ENCODE peak calls at places on chromosomes 12 and 14, in eight cellular contexts. N is GM23338, Q is mammary epithelial cell, W is PC-9, E is fibroblast of lung, I is H1, K is osteoblast, Y is HCT116. M is an unnamed sample.

GRCh38 chr12:65879878-65880277 is 55.6 kb downstream of the HMGA2 start:
- DNase-seq in I (no peak), K (peak; percentile 89), E (peak; percentile 95), Y (no peak), W (peak; percentile 89), Q (peak; percentile 66), N (no peak), M (no peak)

GRCh38 chr14:22613091-22613695 is 15.1 kb downstream of the ABHD4 start:
- DNase-seq in K (no peak), I (no peak), N (peak; percentile 38), W (peak; percentile 39), Y (no peak), Q (no peak), E (no peak), M (no peak)

GRCh38 chr14:68729556-68729955 is 63.3 kb downstream of the ZFP36L1 start:
- DNase-seq in Q (no peak), N (no peak), I (no peak), Y (no peak), W (no peak), E (no peak), K (no peak), M (no peak)

GRCh38 chr12:34625116-34625515 is 602.8 kb downstream of the ALG10 start:
- DNase-seq in E (no peak), Q (peak; percentile 1), K (no peak), N (peak; percentile 43), Y (peak; percentile 7), W (peak; percentile 35), I (no peak), M (peak; percentile 10)

GRCh38 chr14:22071001-22071400 is 397.4 kb upstream of the OR4E1 start:
- DNase-seq in K (no peak), E (no peak), W (no peak), Q (no peak), N (no peak), I (no peak), Y (no peak), M (peak; percentile 71)

GRCh38 chr12:2876431-2877046 is 435 bp downstream of the FOXM1 start:
- DNase-seq in I (no peak), N (peak; percentile 52), Y (no peak), W (no peak), K (peak; percentile 77), Q (peak; percentile 48), E (peak; percentile 26), M (peak; percentile 54)

GRCh38 chr14:93937519-93937918 is 10.4 kb downstream of the FAM181A start:
- DNase-seq in Q (peak; percentile 99), Y (no peak), E (no peak), K (peak; percentile 66), I (no peak), W (no peak), N (no peak), M (no peak)

GRCh38 chr12:95218164-95218851 is 701 bp downstream of the VEZT start:
- DNase-seq in W (peak; percentile 63), Y (no peak), E (peak; percentile 67), N (no peak), I (no peak), Q (peak; percentile 85), K (peak; percentile 86), M (peak; percentile 79)

GRCh38 chr12:69044887-69045286 is 111.9 kb upstream of the CPM start:
- DNase-seq in Q (peak; percentile 71), W (no peak), Y (no peak), K (peak; percentile 23), E (no peak), N (no peak), I (no peak), M (no peak)

GRCh38 chr12:110860833-110861291 is 14.1 kb downstream of the CCDC63 start:
- DNase-seq in N (peak; percentile 32), I (no peak), K (no peak), W (no peak), Q (no peak), E (no peak), Y (no peak), M (peak; percentile 20)

GRCh38 chr12:109868182-109869051 is 11.9 kb downstream of the GLTP start:
- DNase-seq in Y (no peak), E (no peak), N (no peak), Q (peak; percentile 49), I (no peak), W (no peak), K (no peak), M (no peak)

GRCh38 chr12:68342966-68343365 is 10.8 kb upstream of the MDM1 start:
- DNase-seq in Q (no peak), Y (no peak), K (no peak), E (no peak), N (no peak), W (no peak), I (no peak), M (no peak)

GRCh38 chr12:82099216-82099615 is 259.0 kb downstream of the CCDC59 start:
- DNase-seq in Q (peak; percentile 35), K (no peak), I (no peak), Y (no peak), E (no peak), W (peak; percentile 56), N (no peak), M (no peak)

GRCh38 chr12:40375076-40375475 is 150.3 kb downstream of the LRRK2 start:
- DNase-seq in K (no peak), Y (peak; percentile 8), N (peak; percentile 40), E (no peak), Q (no peak), W (no peak), I (no peak), M (peak; percentile 50)

GRCh38 chr12:40028296-40028695 is 77.6 kb downstream of the SLC2A13 start:
- DNase-seq in N (no peak), E (no peak), K (no peak), I (no peak), Y (no peak), W (no peak), Q (peak; percentile 36), M (no peak)

DNA sequence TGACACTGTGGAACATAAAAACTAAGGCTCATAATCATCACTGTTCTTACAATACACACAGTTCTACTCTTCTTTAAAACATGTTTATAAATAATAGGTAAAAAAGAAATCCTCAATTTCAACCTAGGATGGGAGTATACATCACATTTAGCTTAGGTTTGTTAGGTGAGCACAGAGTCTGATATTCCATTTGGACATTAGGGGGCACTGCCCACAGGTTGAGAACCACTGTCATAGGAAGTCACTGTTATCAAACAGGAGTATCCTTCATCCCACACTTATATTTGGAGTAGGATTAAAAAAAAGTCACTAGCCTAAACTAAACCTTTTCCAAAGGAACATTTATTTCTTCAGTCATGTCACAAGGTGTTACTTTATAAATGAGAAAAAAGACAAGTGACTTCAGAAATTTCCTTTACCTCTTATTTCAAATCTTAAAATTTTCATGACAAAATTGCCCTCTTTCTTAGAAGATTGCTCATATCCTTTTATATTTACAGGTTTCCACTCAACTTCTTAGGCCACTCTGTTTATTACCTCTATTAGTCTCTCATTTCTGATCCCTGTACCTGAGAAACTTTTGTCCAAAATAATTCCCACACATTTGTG is 240.6 kb downstream of the CPNE8 start:
- DNase-seq in K (peak; percentile 15), N (peak; percentile 49), E (no peak), Q (peak; percentile 24), Y (peak; percentile 15), I (no peak), W (no peak), M (peak; percentile 3)
- TF ChIP-seq CTCF in K (peak; percentile 53), N (peak; percentile 78), E (no peak), Q (peak; percentile 73), Y (peak; percentile 75), I (no peak), W (peak; percentile 66), M (peak; percentile 72)

DNA sequence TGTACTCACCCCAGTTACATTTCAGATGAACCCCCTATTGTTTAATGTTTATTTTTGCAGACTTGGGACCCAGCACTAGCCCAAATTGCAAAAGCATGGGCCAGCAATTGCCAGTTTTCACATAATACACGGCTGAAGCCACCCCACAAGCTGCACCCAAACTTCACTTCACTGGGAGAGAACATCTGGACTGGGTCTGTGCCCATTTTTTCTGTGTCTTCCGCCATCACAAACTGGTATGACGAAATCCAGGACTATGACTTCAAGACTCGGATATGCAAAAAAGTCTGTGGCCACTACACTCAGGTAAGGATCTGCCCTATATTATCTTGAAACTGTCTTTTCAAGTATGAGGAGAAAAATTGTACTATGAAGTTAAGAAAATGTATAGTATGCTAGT is 1.2 kb downstream of the GLIPR1 start:
- DNase-seq in Y (no peak), W (no peak), K (no peak), Q (peak; percentile 55), I (no peak), E (peak; percentile 90), N (no peak), M (peak; percentile 24)
- H3K4me3 ChIP-seq in Y (no peak overlapping the region), W (no peak overlapping the region), K (peak overlapping the region; percentile 72), Q (peak overlapping the region; percentile 49), I (no peak overlapping the region), E (peak overlapping the region; percentile 74), N (no peak overlapping the region), M (peak overlapping the region; percentile 64)

GRCh38 chr14:54627325-54627717 is 60.4 kb downstream of the SAMD4A start:
- DNase-seq in Q (no peak), E (no peak), Y (no peak), I (no peak), N (peak; percentile 30), W (no peak), K (peak; percentile 65), M (no peak)

GRCh38 chr14:54627718-54628345 is 60.9 kb downstream of the SAMD4A start:
- DNase-seq in K (peak; percentile 89), I (no peak), N (peak; percentile 70), W (no peak), E (peak; percentile 68), Q (no peak), Y (no peak), M (no peak)

GRCh38 chr14:54623279-54624004 is 56.5 kb downstream of the SAMD4A start:
- DNase-seq in Y (no peak), Q (no peak), K (no peak), I (no peak), N (no peak), W (no peak), E (no peak), M (no peak)

GRCh38 chr14:54622189-54622958 is 55.4 kb downstream of the SAMD4A start:
- DNase-seq in Y (no peak), N (no peak), K (peak; percentile 49), W (no peak), I (no peak), Q (no peak), E (no peak), M (no peak)

GRCh38 chr14:54625158-54625557 is 58.2 kb downstream of the SAMD4A start:
- DNase-seq in K (no peak), Q (no peak), I (no peak), Y (no peak), E (peak; percentile 79), W (no peak), N (peak; percentile 44), M (no peak)
- H3K4me2 ChIP-seq in K (peak overlapping the region; percentile 47), Q (no peak overlapping the region), I (no peak overlapping the region), Y (no peak overlapping the region), E (peak overlapping the region; percentile 70), W (no peak overlapping the region), N (peak overlapping the region; percentile 17), M (no peak overlapping the region)

GRCh38 chr14:105317546-105317945 is 3.0 kb downstream of the PACS2 start:
- DNase-seq in K (peak; percentile 98), Y (no peak), E (peak; percentile 33), N (no peak), I (no peak), W (no peak), Q (no peak), M (no peak)
- TF ChIP-seq CTCF in K (no peak), Y (no peak), E (peak; percentile 14), N (no peak), I (no peak), W (no peak), Q (no peak), M (no peak)